ENCODE peak calls at places on chromosomes 12 and 14, in seven cellular contexts. N, G, R, W, X, B and A are unnamed samples.

GRCh38 chr14:52333823-52334657 is 19.9 kb downstream of the PTGER2 start:
- DNase-seq in R (no peak), N (no peak), B (no peak), G (no peak), W (no peak), X (no peak), A (no peak)

GRCh38 chr14:67359319-67359774 is 257 bp downstream of the ATP6V1D start:
- DNase-seq in X (peak), N (peak), G (no peak), R (no peak), W (no peak), B (peak), A (peak)

GRCh38 chr12:52082026-52082667 is 2.6 kb downstream of the SMIM41 start:
- DNase-seq in G (no peak), W (peak), N (no peak), X (peak), B (no peak), R (no peak), A (no peak)

GRCh38 chr14:100200311-100200710 is 38.6 kb upstream of the YY1 start:
- DNase-seq in G (no peak), R (no peak), N (no peak), X (no peak), B (no peak), W (no peak), A (no peak)

GRCh38 chr14:68789002-68789797 is 3.7 kb downstream of the ZFP36L1 start:
- DNase-seq in X (peak), R (peak), G (peak), B (peak), N (peak), W (peak), A (no peak)

GRCh38 chr14:41859336-41859735 is 252.7 kb downstream of the LRFN5 start:
- DNase-seq in B (no peak), X (no peak), R (no peak), W (no peak), N (no peak), G (no peak), A (no peak)

GRCh38 chr14:54420478-54421116 is 20.6 kb downstream of the CNIH1 start:
- DNase-seq in N (no peak), X (no peak), B (peak), W (no peak), G (peak), R (no peak), A (peak)

GRCh38 chr12:123479442-123480180 is 21.7 kb downstream of the SNRNP35 start:
- DNase-seq in G (no peak), B (no peak), N (no peak), R (no peak), W (no peak), X (peak), A (no peak)

GRCh38 chr12:122984612-122985358 is 4.3 kb downstream of the ARL6IP4 start:
- DNase-seq in R (no peak), W (no peak), X (peak), B (no peak), G (no peak), N (no peak), A (no peak)

GRCh38 chr14:95452176-95452889 is 64.1 kb downstream of the SYNE3 start:
- DNase-seq in G (no peak), B (peak), W (peak), X (no peak), R (no peak), N (no peak), A (no peak)
- TF ChIP-seq CTCF in G (peak), B (peak), W (peak), X (peak), R (no peak), N (no peak), A (no peak)

DNA sequence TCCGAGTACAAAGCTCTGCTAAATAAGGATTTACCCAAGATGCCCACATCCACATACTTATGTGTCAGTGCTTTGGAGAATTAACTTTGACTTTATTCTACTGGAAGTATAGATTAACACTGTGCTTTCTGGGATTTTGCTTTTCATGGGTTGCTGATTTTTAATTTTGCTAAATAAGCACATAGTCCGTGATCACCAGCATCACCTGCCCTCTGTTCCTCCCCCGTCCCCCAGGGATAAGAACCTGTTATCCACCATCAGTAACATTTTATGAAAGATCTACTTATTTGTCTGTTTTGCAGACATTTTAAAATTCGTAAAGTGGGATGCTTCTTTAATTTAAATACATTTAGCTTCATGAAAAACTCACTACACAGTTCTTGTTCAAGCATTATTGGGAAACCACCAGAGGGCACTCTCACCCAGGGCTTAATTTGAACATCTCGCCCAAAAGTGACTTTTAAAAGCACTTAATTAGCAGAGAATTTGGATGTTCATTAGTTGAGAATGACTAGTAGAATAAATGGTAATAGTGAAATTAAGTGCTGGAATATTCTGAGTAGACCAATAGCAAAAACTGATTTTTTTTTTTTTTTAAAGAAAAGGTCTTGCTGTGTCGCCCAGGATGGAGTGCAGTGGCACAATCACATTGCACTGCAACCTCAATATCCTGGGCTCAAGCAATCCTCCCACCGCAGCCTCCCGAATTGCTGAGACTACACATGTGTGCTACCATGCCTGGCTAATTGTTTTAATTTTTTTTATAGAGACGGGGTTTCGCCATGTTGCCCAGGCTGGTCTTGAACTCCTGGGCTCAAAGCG is 35.7 kb downstream of the MRPL42 start:
- DNase-seq in G (peak), X (no peak), B (peak), R (peak), N (no peak), W (no peak), A (peak)
- TF ChIP-seq CTCF in G (peak), X (peak), B (peak), R (no peak), N (peak), W (peak), A (peak)

GRCh38 chr12:94875525-94875924 is 128.0 kb downstream of the NDUFA12 start:
- DNase-seq in B (peak), R (no peak), W (peak), G (peak), N (no peak), X (no peak), A (peak)
- TF ChIP-seq CTCF in B (no peak), R (no peak), W (peak), G (peak), N (no peak), X (peak), A (peak)

GRCh38 chr14:105075364-105076295 is 10.4 kb upstream of the GPR132 start:
- DNase-seq in R (no peak), W (peak), X (peak), G (no peak), N (peak), B (no peak), A (no peak)
- TF ChIP-seq CTCF in R (no peak), W (no peak), X (no peak), G (no peak), N (no peak), B (no peak), A (no peak)